ENCODE peak calls at places on chromosomes 16 and 17, in four cellular contexts. One of them, this sample, is unnamed.

GRCh38 chr17:50710650-50711049 is 2.9 kb upstream of the ANKRD40 start:
- DNase-seq in H1: no peak
- DNase-seq in HepG2: no peak
- DNase-seq in K562: no peak
- DNase-seq in this sample: no peak

GRCh38 chr17:35947156-35947585 is 3.7 kb upstream of the LYZL6 start:
- DNase-seq in H1: no peak
- DNase-seq in HepG2: peak; percentile 52
- DNase-seq in K562: peak; percentile 49
- DNase-seq in this sample: peak; percentile 57

GRCh38 chr17:38455288-38455915 is 27.1 kb downstream of the ARHGAP23 start:
- DNase-seq in H1: no peak
- DNase-seq in HepG2: no peak
- DNase-seq in K562: no peak
- DNase-seq in this sample: no peak

GRCh38 chr16:11852092-11852809 is 909 bp upstream of the RSL1D1 start:
- DNase-seq in H1: no peak
- DNase-seq in HepG2: peak; percentile 63
- DNase-seq in K562: peak; percentile 24
- DNase-seq in this sample: no peak

GRCh38 chr16:30535777-30536190 is 1.1 kb upstream of the ZNF747 start:
- DNase-seq in H1: peak; percentile 49
- DNase-seq in HepG2: peak; percentile 76
- DNase-seq in K562: peak; percentile 74
- DNase-seq in this sample: no peak

GRCh38 chr17:76414334-76415295 is 30.2 kb downstream of the SPHK1 start:
- DNase-seq in H1: no peak
- DNase-seq in HepG2: no peak
- DNase-seq in K562: peak; percentile 83
- DNase-seq in this sample: no peak

GRCh38 chr17:56994009-56994792 is 16.3 kb downstream of the SCPEP1 start:
- DNase-seq in H1: no peak
- DNase-seq in HepG2: no peak
- DNase-seq in K562: no peak
- DNase-seq in this sample: no peak

GRCh38 chr17:53570731-53571130 is 252.0 kb upstream of the KIF2B start:
- DNase-seq in H1: no peak
- DNase-seq in HepG2: no peak
- DNase-seq in K562: no peak
- DNase-seq in this sample: no peak

GRCh38 chr17:30477758-30478115 is 529 bp downstream of the GOSR1 start:
- DNase-seq in H1: no peak
- DNase-seq in HepG2: peak; percentile 9
- DNase-seq in K562: no peak
- DNase-seq in this sample: peak; percentile 22

GRCh38 chr17:49528966-49529365 is 33.9 kb downstream of the NGFR start:
- DNase-seq in H1: no peak
- DNase-seq in HepG2: no peak
- DNase-seq in K562: no peak
- DNase-seq in this sample: no peak

GRCh38 chr16:3655791-3656490 is 1.4 kb downstream of the DNASE1 start:
- DNase-seq in H1: no peak
- DNase-seq in HepG2: no peak
- DNase-seq in K562: no peak
- DNase-seq in this sample: no peak

GRCh38 chr17:58402679-58403078 is 14.7 kb downstream of the RNF43 start:
- DNase-seq in H1: no peak
- DNase-seq in HepG2: no peak
- DNase-seq in K562: no peak
- DNase-seq in this sample: no peak

GRCh38 chr16:30951785-30952184 is 2.9 kb downstream of the ORAI3 start:
- DNase-seq in H1: no peak
- DNase-seq in HepG2: no peak
- DNase-seq in K562: no peak
- DNase-seq in this sample: no peak

GRCh38 chr17:35797918-35798317 is 2.5 kb upstream of the MMP28 start:
- DNase-seq in H1: no peak
- DNase-seq in HepG2: no peak
- DNase-seq in K562: no peak
- DNase-seq in this sample: no peak

GRCh38 chr17:44531019-44531418 is 26.3 kb upstream of the FZD2 start:
- DNase-seq in H1: no peak
- DNase-seq in HepG2: no peak
- DNase-seq in K562: no peak
- DNase-seq in this sample: no peak
- TF ChIP-seq PHF8 in H1: no peak
- TF ChIP-seq PHF8 in HepG2: no peak
- TF ChIP-seq PHF8 in K562: no peak
- TF ChIP-seq PHF8 in this sample: no peak

GRCh38 chr16:89502319-89502843 is 5.8 kb upstream of the SPG7 start:
- DNase-seq in H1: no peak
- DNase-seq in HepG2: peak; percentile 70
- DNase-seq in K562: no peak
- DNase-seq in this sample: peak; percentile 85
- TF ChIP-seq PHF8 in H1: no peak
- TF ChIP-seq PHF8 in HepG2: no peak
- TF ChIP-seq PHF8 in K562: no peak
- TF ChIP-seq PHF8 in this sample: no peak

DNA sequence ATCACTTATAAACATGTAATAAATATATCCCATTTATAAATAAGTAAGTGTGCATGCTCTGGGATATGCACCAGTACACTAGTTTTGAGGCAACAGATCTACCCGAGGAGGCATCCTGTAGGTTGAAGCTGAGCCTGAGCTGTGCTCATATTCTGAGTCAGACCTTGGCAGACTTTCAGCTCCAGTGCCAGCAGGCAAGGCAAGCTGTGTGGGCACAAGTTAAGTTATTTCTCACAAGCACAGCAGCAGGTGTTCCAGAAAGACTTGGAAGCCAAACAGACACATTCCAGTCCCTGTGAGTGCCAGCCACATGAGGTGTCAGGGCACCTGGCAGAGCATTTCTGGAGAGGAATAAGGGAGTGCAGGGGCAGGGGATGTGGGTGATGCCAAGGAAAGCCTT is 1.3 kb upstream of the CLEC19A start:
- DNase-seq in H1: no peak
- DNase-seq in HepG2: no peak
- DNase-seq in K562: no peak
- DNase-seq in this sample: peak; percentile 72
- TF ChIP-seq PHF8 in H1: no peak
- TF ChIP-seq PHF8 in HepG2: no peak
- TF ChIP-seq PHF8 in K562: no peak
- TF ChIP-seq PHF8 in this sample: no peak

GRCh38 chr16:8961811-8962390 is 1.8 kb downstream of the USP7 start:
- DNase-seq in H1: no peak
- DNase-seq in HepG2: peak; percentile 61
- DNase-seq in K562: no peak
- DNase-seq in this sample: no peak

GRCh38 chr16:8962393-8963009 is 1.2 kb downstream of the USP7 start:
- DNase-seq in H1: no peak
- DNase-seq in HepG2: no peak
- DNase-seq in K562: peak; percentile 47
- DNase-seq in this sample: no peak

GRCh38 chr16:8963825-8964441 is at the start of gene USP7:
- DNase-seq in H1: peak; percentile 46
- DNase-seq in HepG2: peak; percentile 86
- DNase-seq in K562: peak; percentile 93
- DNase-seq in this sample: peak; percentile 90

GRCh38 chr16:8964462-8964861 is 756 bp upstream of the USP7 start:
- DNase-seq in H1: no peak
- DNase-seq in HepG2: no peak
- DNase-seq in K562: no peak
- DNase-seq in this sample: no peak

DNA sequence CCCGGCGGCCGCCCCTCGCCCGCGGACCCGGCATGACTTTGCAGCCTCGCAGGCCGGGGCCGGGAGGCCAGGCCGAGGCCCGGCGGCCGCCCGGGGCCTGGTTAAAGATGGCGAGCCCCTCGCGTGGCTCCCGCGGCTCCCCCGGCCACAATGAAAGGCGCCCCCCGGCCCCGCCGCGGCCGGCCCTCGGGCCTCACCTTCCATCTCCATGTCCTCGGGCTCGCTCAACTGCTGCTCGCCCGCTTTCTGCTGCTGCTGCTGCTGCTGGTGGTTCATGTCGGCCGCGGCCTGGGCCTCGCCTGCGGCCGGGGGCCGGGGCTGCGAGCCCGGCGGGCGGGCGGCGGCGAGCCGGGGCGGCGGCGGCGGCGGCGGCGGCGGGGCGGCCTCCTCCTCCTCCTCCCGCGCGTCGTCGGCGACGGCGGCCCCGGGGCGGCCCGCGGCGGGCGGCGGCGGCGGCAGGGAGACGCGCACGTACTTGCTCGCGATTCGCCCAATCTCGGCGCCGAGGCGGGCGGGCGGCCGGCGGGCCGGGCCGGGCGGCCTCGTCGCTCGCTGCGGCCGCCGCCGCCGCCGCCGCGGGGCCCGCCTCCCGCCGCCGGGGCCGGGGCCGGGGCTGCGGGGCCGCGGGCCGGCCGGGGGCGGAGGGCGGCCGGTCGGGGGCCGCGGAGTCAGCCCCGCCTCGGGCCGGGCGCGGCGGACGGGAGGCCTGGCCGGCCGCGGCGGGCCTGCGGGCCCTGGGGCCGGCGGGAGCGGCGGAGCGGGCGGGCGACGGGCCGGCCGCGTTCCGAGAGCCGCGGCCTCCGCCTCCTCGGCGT is 489 bp downstream of the USP7 start:
- DNase-seq in H1: no peak
- DNase-seq in HepG2: no peak
- DNase-seq in K562: peak; percentile 79
- DNase-seq in this sample: no peak
- TF ChIP-seq PHF8 in H1: no peak
- TF ChIP-seq PHF8 in HepG2: no peak
- TF ChIP-seq PHF8 in K562: peak; percentile 67
- TF ChIP-seq PHF8 in this sample: no peak

DNA sequence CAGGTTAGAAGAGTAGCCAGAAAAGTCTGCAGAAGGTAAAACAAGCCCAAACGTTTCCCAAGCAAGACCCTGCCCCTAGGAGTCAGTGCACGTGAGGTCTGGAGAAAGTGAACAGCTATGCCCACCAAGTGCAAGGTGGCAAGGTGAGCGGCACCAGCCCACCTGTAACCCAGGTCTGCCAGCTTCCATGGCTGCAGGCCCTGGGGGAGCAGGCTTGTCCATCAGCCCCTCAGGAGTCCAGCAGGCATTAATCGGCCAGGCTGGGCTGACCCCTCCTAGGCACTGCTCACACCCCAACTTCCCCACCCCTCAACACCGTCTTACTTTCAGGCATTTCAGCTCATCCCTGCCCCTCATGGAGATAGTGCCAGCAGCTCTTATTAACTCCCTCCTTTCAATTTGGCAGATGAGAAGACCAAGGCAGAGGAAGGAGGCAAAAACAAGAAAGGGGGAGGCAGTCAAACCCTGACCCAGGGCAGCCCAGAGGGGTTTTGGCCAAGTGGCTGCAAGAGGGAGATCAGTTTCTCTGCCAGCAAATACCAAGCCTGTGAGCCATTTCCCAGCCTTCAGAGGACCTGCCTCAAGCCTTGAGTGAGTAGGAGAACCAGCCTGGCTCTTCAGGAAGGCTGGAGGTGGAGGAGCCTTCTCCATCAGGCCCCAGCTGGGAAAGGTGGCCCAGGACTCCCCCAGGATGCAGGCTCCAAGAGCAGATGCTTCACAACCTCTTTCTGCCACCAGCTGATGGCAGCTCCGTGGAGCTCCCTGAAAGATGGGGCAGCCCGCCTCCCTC is 14.7 kb downstream of the BEAN1 start:
- DNase-seq in H1: no peak
- DNase-seq in HepG2: no peak
- DNase-seq in K562: no peak
- DNase-seq in this sample: no peak
- TF ChIP-seq PHF8 in H1: no peak
- TF ChIP-seq PHF8 in HepG2: no peak
- TF ChIP-seq PHF8 in K562: no peak
- TF ChIP-seq PHF8 in this sample: no peak

GRCh38 chr16:73965591-73965990 is 331.0 kb upstream of the PSMD7 start:
- DNase-seq in H1: no peak
- DNase-seq in HepG2: no peak
- DNase-seq in K562: no peak
- DNase-seq in this sample: no peak

DNA sequence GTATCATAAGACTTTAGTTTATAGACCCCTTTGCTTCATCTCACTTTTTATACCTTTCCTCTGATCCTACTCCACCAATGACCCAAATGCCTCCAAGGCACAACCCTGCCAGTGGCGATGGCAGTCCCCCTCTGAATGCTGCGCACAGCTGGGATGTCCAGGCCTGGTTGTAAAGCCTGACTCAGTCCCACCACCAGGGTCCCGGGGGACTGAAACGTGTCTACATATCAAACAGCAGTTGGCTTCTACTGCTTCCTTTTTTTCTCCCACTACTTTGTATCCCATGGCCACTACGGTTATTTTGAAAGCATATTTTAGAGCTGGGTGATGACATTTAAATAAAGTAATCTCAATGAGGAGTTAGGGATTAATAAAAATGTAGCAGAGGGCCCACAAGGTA is 329.8 kb upstream of the PSMD7 start:
- DNase-seq in H1: no peak
- DNase-seq in HepG2: no peak
- DNase-seq in K562: no peak
- DNase-seq in this sample: no peak
- TF ChIP-seq PHF8 in H1: no peak
- TF ChIP-seq PHF8 in HepG2: no peak
- TF ChIP-seq PHF8 in K562: no peak
- TF ChIP-seq PHF8 in this sample: no peak

DNA sequence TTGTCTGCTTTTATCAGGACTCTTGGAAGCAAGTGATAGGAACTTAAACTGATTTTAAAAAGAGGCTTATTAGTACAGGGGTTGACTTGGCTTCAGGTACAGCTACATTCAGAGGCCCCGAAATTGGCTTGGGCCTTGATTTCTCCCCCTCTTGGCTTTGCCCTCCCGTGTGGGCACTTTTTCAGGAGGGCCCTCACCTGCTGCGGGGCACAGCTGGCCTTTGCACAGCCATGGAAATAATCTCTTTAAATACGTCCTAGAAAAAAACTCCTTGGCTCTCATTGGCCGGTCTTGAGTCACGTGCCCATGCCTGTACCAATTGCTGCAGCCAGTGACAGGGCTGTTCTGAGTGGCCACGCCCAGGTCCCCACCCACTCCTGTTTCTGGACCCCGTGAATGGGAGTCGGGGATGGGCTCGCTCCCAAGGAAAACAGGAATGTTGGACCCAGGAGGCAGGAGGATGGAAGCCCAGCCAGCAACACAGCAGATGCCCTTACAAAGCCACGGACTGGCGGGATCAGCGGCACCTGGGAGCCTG is 15.0 kb downstream of the CA5A start:
- DNase-seq in H1: no peak
- DNase-seq in HepG2: no peak
- DNase-seq in K562: peak; percentile 48
- DNase-seq in this sample: no peak
- TF ChIP-seq PHF8 in H1: no peak
- TF ChIP-seq PHF8 in HepG2: no peak
- TF ChIP-seq PHF8 in K562: no peak
- TF ChIP-seq PHF8 in this sample: no peak